ENCODE peak calls at places on chromosomes 6 and 20, in ten cellular contexts. S is IMR-90; Y is CD4-positive, alpha-beta T cell; C is CD8-positive, alpha-beta T cell; W is stomach; K is tibial nerve; E is HCT116; N is psoas muscle; D is neural progenitor cell; R is mammary epithelial cell. G is an unnamed sample.

GRCh38 chr20:36461600-36462439 is 79.5 kb upstream of the MYL9 start:
- DNase-seq in K (peak; percentile 43), R (peak; percentile 34), N (peak; percentile 79), Y (no peak), C (peak; percentile 39), D (peak; percentile 83), W (peak; percentile 43), S (peak; percentile 42), E (no peak), G (no peak)

GRCh38 chr6:25478973-25479372 is 173.0 kb upstream of the SCGN start:
- DNase-seq in D (no peak), C (no peak), N (no peak), W (no peak), S (no peak), Y (no peak), K (no peak), R (peak; percentile 47), E (no peak), G (no peak)

GRCh38 chr6:81750660-81751387 is 1.7 kb downstream of the TENT5A start:
- DNase-seq in Y (no peak), N (no peak), W (no peak), E (no peak), S (peak; percentile 18), R (peak; percentile 68), C (no peak), K (no peak), D (peak; percentile 16), G (no peak)

GRCh38 chr6:96499781-96500180 is 21.8 kb upstream of the UFL1 start:
- DNase-seq in R (no peak), S (no peak), N (no peak), E (no peak), Y (peak; percentile 52), W (no peak), K (no peak), D (no peak), C (peak; percentile 86), G (no peak)

GRCh38 chr6:25706314-25707014 is 48.1 kb upstream of the SLC17A4 start:
- DNase-seq in S (no peak), C (no peak), E (no peak), N (peak; percentile 27), D (no peak), K (peak; percentile 26), R (peak; percentile 8), Y (no peak), W (peak; percentile 35), G (no peak)

GRCh38 chr6:10531513-10531912 is 10.4 kb downstream of the GCNT2 start:
- DNase-seq in S (no peak), K (no peak), E (no peak), C (no peak), R (no peak), Y (no peak), N (no peak), D (no peak), W (no peak), G (no peak)

GRCh38 chr6:66362888-66363287 is 655.9 kb upstream of the EYS start:
- DNase-seq in K (no peak), D (no peak), C (no peak), N (no peak), S (no peak), Y (no peak), R (no peak), W (no peak), E (no peak), G (no peak)

GRCh38 chr6:89310929-89311328 is 4.2 kb downstream of the GABRR2 start:
- DNase-seq in W (no peak), S (no peak), R (no peak), K (no peak), E (no peak), D (peak; percentile 49), Y (no peak), N (no peak), C (no peak), G (no peak)

GRCh38 chr6:52605610-52606185 is 28.8 kb upstream of the TRAM2 start:
- DNase-seq in E (no peak), C (no peak), N (no peak), W (no peak), S (no peak), D (no peak), R (no peak), Y (no peak), K (no peak), G (no peak)
- TF ChIP-seq CTCF in E (no peak), C (no peak), N (no peak), W (no peak), S (no peak), D (no peak), R (no peak), Y (no peak), K (no peak), G (no peak)

GRCh38 chr20:61812771-61813485 is 252.8 kb downstream of the TAF4 start:
- DNase-seq in E (no peak), C (no peak), R (peak; percentile 71), N (no peak), Y (no peak), D (no peak), S (no peak), K (no peak), W (no peak), G (no peak)

GRCh38 chr20:61810066-61810708 is 255.5 kb downstream of the TAF4 start:
- DNase-seq in E (no peak), D (no peak), W (no peak), Y (no peak), K (no peak), R (no peak), N (no peak), S (no peak), C (no peak), G (no peak)

GRCh38 chr20:61812121-61812520 is 253.6 kb downstream of the TAF4 start:
- DNase-seq in C (no peak), W (no peak), N (no peak), K (no peak), R (no peak), E (no peak), S (no peak), D (no peak), Y (no peak), G (no peak)

GRCh38 chr20:61809006-61809770 is 256.5 kb downstream of the TAF4 start:
- DNase-seq in E (no peak), C (no peak), R (no peak), Y (no peak), N (no peak), W (no peak), D (no peak), K (no peak), S (no peak), G (no peak)

DNA sequence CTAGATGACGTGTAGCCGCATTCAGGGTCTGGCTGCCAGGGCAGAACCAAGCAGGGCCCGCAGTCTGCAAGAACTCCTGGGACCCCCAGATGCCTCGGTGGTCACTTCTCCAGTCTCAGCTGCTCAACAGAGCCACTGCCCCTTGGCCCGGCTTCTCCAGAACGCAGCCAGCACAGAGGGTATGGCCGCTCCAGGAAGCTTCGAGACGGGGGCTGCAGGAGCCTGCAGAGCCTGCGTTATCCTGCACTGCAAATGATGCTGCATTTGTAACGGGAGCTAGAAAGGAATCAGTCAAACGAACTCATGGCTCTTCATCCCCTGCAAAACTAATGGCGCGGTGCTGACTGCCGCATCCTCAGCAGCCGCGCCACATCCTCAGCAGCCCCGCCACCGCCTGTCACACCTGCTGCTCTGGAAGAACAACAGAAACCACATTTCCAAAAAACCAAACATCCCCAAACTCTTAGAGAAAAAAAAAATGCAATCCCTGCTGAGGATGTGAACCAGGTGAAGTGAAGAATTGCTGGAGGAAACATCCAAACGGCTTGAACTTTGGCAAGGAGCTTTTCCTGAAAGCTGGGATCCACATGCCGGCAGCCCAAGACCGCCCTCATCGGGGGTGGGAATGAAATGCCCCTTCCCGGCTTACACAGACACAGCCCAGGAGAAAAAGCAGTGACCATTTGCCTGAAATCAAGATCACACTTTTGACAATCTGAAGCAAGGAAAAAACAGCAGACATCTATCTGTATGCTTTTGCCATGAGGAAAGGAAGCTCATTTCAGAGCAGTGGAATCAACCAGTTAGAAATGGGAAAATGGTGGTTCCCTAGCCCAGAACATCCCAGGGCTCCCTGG is 254.7 kb downstream of the TAF4 start:
- DNase-seq in S (no peak), W (no peak), K (no peak), R (no peak), D (no peak), Y (no peak), E (no peak), N (no peak), C (no peak), G (no peak)
- H3K27me3 ChIP-seq in S (peaks cover 6% of the 10 kb centered on the region), W (peaks cover 3% of the 10 kb centered on the region), K (no peaks in the 10 kb centered on the region), R (no peaks in the 10 kb centered on the region), D (no peaks in the 10 kb centered on the region), Y (no peaks in the 10 kb centered on the region), E (peaks cover 60% of the 10 kb centered on the region), N (peaks cover 6% of the 10 kb centered on the region), C (no peaks in the 10 kb centered on the region), G (no peaks in the 10 kb centered on the region)

GRCh38 chr6:155011997-155012396 is 16.9 kb downstream of the TIAM2 start:
- DNase-seq in S (no peak), E (no peak), D (no peak), N (no peak), K (no peak), W (no peak), R (no peak), C (no peak), Y (no peak), G (no peak)

GRCh38 chr6:155014137-155014536 is 19.0 kb downstream of the TIAM2 start:
- DNase-seq in R (no peak), Y (no peak), K (no peak), S (no peak), D (no peak), W (no peak), C (no peak), E (no peak), N (no peak), G (no peak)

GRCh38 chr6:155013457-155013876 is 18.4 kb downstream of the TIAM2 start:
- DNase-seq in S (peak; percentile 24), E (no peak), W (no peak), C (no peak), K (no peak), N (no peak), Y (no peak), R (no peak), D (no peak), G (no peak)

DNA sequence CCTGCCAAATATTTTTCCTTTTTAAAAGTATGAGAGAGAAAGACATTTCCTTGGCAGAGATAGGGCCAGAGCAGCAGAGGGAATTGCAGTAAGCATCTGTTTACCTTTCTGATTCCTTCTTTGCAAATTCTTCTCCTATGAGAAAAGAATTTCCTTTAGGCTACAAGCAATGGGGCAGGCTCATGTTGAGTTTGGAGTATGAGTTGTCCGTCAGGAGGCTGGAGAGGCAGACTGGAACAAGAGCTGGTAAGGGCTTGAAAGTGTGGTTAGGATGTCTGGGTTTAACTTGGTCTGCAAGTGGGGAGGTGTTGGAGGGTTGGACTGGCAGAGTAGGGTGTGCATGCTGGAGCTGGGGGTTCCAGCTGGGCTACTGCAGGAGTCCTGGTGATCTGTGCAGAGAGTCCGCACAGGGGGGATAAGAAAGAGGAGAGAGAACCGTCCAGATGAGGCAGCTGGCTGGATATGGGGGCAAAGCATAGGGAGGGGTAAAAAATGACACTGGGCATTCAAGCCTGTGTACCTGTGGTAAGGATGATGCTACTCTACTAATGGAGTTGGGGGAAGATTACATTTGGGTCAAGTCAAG is 19.7 kb downstream of the TIAM2 start:
- DNase-seq in E (no peak), C (no peak), Y (no peak), W (no peak), N (no peak), S (peak; percentile 78), K (no peak), D (no peak), R (no peak), G (no peak)
- H3K27ac ChIP-seq in E (no peak overlapping the region), C (no peak overlapping the region), Y (no peak overlapping the region), W (no peak overlapping the region), N (no peak overlapping the region), S (peak overlapping the region; percentile 24), K (no peak overlapping the region), D (no peak overlapping the region), R (no peak overlapping the region), G (no peak overlapping the region)

DNA sequence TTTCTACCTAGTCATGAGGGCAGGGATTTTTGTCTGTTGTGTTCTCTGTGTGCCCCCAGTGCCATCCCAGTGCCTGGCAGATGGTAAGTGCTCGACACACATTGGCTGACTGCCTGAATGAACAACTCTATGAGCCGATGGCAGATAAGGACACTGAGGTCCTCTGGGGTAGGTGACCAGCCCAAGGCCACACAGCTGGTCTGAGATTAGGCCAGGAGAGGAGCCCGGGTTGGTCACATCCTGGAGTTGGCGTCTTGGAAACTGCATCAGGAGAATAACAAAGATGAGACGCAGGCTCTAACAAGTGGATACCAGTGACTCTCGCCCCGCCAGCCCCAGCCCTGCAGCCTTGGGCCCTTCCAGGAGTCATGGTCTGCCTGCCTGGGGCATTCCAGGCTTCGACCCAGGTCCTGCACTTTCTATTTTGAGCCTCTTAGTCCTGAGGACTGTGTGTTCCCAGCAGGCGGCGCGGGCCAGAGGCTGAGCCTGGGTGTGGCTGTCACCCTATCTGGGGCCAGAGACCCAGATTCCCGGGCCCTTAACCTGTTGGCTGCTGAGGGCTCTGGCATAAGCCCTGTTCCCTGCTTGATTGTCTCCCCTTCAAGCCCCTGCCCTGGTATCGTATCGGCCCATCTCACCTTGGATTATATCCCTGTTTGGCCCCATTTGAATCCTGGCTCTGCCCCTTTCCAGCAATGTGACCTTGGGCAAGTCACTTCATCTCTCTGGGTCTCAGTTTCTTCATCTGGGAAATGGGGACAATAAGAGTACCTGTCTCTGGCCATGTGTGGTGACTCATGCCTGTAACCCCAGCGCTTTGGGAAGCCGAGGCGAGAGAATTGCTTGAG is 88.3 kb downstream of the CEBPB start:
- DNase-seq in K (peak; percentile 73), R (peak; percentile 29), W (peak; percentile 89), D (no peak), N (peak; percentile 90), C (no peak), S (no peak), E (peak; percentile 40), Y (no peak), G (no peak)
- TF ChIP-seq CTCF in K (peak; percentile 56), R (no peak), W (peak; percentile 45), D (no peak), N (peak; percentile 52), C (no peak), S (no peak), E (peak; percentile 45), Y (no peak), G (no peak)

G was measured in dorsolateral prefrontal cortex.